ENCODE peak calls at places on chromosomes 16 and 17, in six cellular contexts. C is tibial nerve, V is NCI-H460, I is astrocyte of the spinal cord, X is ELF-1, Z is progenitor cell of endocrine pancreas. P is an unnamed sample.

GRCh38 chr16:85296859-85297698 is 184.8 kb upstream of the CIBAR2 start:
- DNase-seq in V (peak; percentile 50), I (no peak), Z (peak; percentile 41), C (no peak), X (peak; percentile 53), P (peak; percentile 55)

GRCh38 chr16:57196753-57197152 is 10.6 kb downstream of the RSPRY1 start:
- DNase-seq in Z (no peak), V (no peak), X (no peak), I (no peak), C (no peak), P (no peak)

GRCh38 chr16:52825882-52826281 is 226.8 kb downstream of the CHD9NB start:
- DNase-seq in Z (no peak), V (no peak), X (no peak), I (no peak), C (no peak), P (no peak)

GRCh38 chr16:11181242-11181888 is 74.6 kb downstream of the SOCS1 start:
- DNase-seq in I (no peak), V (no peak), C (no peak), X (peak; percentile 20), Z (no peak), P (no peak)

GRCh38 chr16:52578007-52578828 is 31.3 kb upstream of the TOX3 start:
- DNase-seq in C (no peak), Z (no peak), V (no peak), I (no peak), X (no peak), P (no peak)

GRCh38 chr16:86931410-86931941 is 353.1 kb downstream of the FOXL1 start:
- DNase-seq in Z (no peak), C (peak; percentile 13), I (peak; percentile 70), V (no peak), X (peak; percentile 74), P (no peak)

GRCh38 chr16:16797239-16797638 is 418.3 kb downstream of the NPIPA7 start:
- DNase-seq in C (no peak), X (no peak), I (no peak), V (peak; percentile 25), Z (no peak), P (no peak)

GRCh38 chr16:89120281-89120680 is 26.6 kb downstream of the ACSF3 start:
- DNase-seq in V (no peak), Z (no peak), I (no peak), C (no peak), X (no peak), P (peak; percentile 14)

GRCh38 chr16:35798885-35799426 is 2339.5 kb downstream of the TP53TG3F start:
- DNase-seq in I (no peak), V (no peak), C (no peak), X (no peak), Z (no peak), P (no peak)

GRCh38 chr17:81064746-81065475 is 30.0 kb downstream of the BAIAP2 start:
- DNase-seq in X (peak; percentile 79), V (no peak), Z (no peak), I (peak; percentile 47), C (no peak), P (no peak)

GRCh38 chr16:54522596-54522995 is 236.0 kb upstream of the IRX3 start:
- DNase-seq in X (no peak), C (no peak), I (peak; percentile 42), V (no peak), Z (no peak), P (no peak)

GRCh38 chr17:43732961-43733360 is 25.6 kb downstream of the SOST start:
- DNase-seq in I (peak; percentile 52), Z (no peak), V (no peak), X (peak; percentile 42), C (no peak), P (no peak)

GRCh38 chr17:44935116-44935515 is 12.5 kb downstream of the KIF18B start:
- DNase-seq in C (no peak), I (no peak), V (no peak), Z (no peak), X (no peak), P (no peak)

GRCh38 chr16:73697336-73697735 is 599.3 kb upstream of the PSMD7 start:
- DNase-seq in C (no peak), I (no peak), X (no peak), V (no peak), Z (no peak), P (no peak)

GRCh38 chr16:89122322-89122831 is 28.7 kb downstream of the ACSF3 start:
- DNase-seq in V (no peak), I (no peak), Z (no peak), X (no peak), C (no peak), P (peak; percentile 63)

GRCh38 chr17:8056976-8057625 is 18.2 kb downstream of the ALOX15B start:
- DNase-seq in Z (no peak), I (no peak), C (no peak), X (no peak), V (no peak), P (no peak)

GRCh38 chr17:48064638-48065037 is 16.5 kb downstream of the NFE2L1 start:
- DNase-seq in C (no peak), X (no peak), V (no peak), Z (no peak), I (no peak), P (no peak)

GRCh38 chr17:37792787-37793186 is 47.9 kb upstream of the HNF1B start:
- DNase-seq in C (no peak), I (peak; percentile 69), V (no peak), X (no peak), Z (no peak), P (no peak)

GRCh38 chr17:75152971-75153853 is 1.1 kb downstream of the JPT1 start:
- DNase-seq in C (peak; percentile 15), Z (no peak), I (peak; percentile 29), X (peak; percentile 64), V (no peak), P (no peak)

GRCh38 chr17:79711715-79712305 is 18.9 kb upstream of the ENPP7 start:
- DNase-seq in Z (no peak), X (no peak), C (no peak), V (no peak), I (no peak), P (no peak)

P was measured in activated CD8-positive, alpha-beta memory T cell treated with anti-CD3 and anti-CD28 coated beads, Interleukin-2, amount 50 U/mL, for 4 hours.